ENCODE peak calls at places on chromosomes 1 and 21, in eight cellular contexts. C is adipocyte; W is adrenal gland; M is cardiac muscle cell; I is CD8-positive, alpha-beta T cell; P is neuronal stem cell; X is kidney; N is uterus. S is an unnamed sample.

GRCh38 chr1:78880223-78880622 is 126.3 kb downstream of the ADGRL4 start:
- DNase-seq in C (no peak), W (no peak), M (no peak), I (no peak), P (no peak), X (no peak), N (no peak), S (no peak)

GRCh38 chr1:178341218-178341956 is 155.4 kb downstream of the CLEC20A start:
- DNase-seq in C (peak; percentile 96), W (no peak), M (peak; percentile 91), I (no peak), P (peak; percentile 79), X (peak; percentile 82), N (peak; percentile 25), S (no peak)

GRCh38 chr1:7609311-7609994 is 161.6 kb upstream of the VAMP3 start:
- DNase-seq in C (no peak), W (no peak), M (no peak), I (no peak), P (no peak), X (peak; percentile 36), N (no peak), S (no peak)

GRCh38 chr1:204889681-204890373 is 19.2 kb downstream of the NFASC start:
- DNase-seq in C (no peak), W (no peak), M (peak; percentile 59), I (no peak), P (no peak), X (no peak), N (no peak), S (no peak)

GRCh38 chr1:41122851-41123518 is 101.5 kb upstream of the SLFNL1 start:
- DNase-seq in C (peak; percentile 70), W (no peak), M (peak; percentile 64), I (no peak), P (no peak), X (no peak), N (no peak), S (no peak)

GRCh38 chr1:115620453-115620852 is 21.3 kb upstream of the VANGL1 start:
- DNase-seq in C (no peak), W (no peak), M (no peak), I (no peak), P (no peak), X (no peak), N (no peak), S (no peak)

GRCh38 chr1:6342031-6342430 is 51.5 kb downstream of the ACOT7 start:
- DNase-seq in C (no peak), W (no peak), M (no peak), I (no peak), P (no peak), X (peak; percentile 87), N (no peak), S (no peak)

GRCh38 chr21:31460985-31461384 is 116.9 kb upstream of the TIAM1 start:
- DNase-seq in C (no peak), W (no peak), M (no peak), I (no peak), P (no peak), X (no peak), N (no peak), S (no peak)

GRCh38 chr1:182149411-182149965 is 88.0 kb upstream of the ZNF648 start:
- DNase-seq in C (peak; percentile 79), W (peak; percentile 26), M (peak; percentile 78), I (no peak), P (no peak), X (no peak), N (no peak), S (no peak)

GRCh38 chr1:230758705-230759354 is 11.6 kb downstream of the CAPN9 start:
- DNase-seq in C (peak; percentile 71), W (no peak), M (no peak), I (no peak), P (no peak), X (no peak), N (no peak), S (no peak)

GRCh38 chr1:66532214-66532613 is 1.7 kb upstream of the SGIP1 start:
- DNase-seq in C (no peak), W (no peak), M (no peak), I (no peak), P (no peak), X (no peak), N (no peak), S (no peak)

GRCh38 chr1:66535853-66536252 is 1.9 kb downstream of the SGIP1 start:
- DNase-seq in C (no peak), W (no peak), M (no peak), I (no peak), P (no peak), X (no peak), N (no peak), S (no peak)

GRCh38 chr1:66533804-66534745 is at the start of gene SGIP1:
- DNase-seq in C (peak; percentile 85), W (peak; percentile 38), M (peak; percentile 78), I (no peak), P (peak; percentile 48), X (peak; percentile 89), N (peak; percentile 68), S (no peak)

GRCh38 chr1:66535149-66535548 is 1.2 kb downstream of the SGIP1 start:
- DNase-seq in C (peak; percentile 34), W (no peak), M (no peak), I (no peak), P (no peak), X (no peak), N (no peak), S (no peak)

GRCh38 chr1:66532798-66533783 is 862 bp upstream of the SGIP1 start:
- DNase-seq in C (peak; percentile 74), W (no peak), M (peak; percentile 74), I (no peak), P (peak; percentile 38), X (peak; percentile 77), N (peak; percentile 26), S (peak; percentile 2)
- H3K4me3 ChIP-seq in C (peak overlapping the region; percentile 79), W (no peak overlapping the region), M (peak overlapping the region; percentile 46), I (peak overlapping the region; percentile 43), P (peak overlapping the region; percentile 79), X (peak overlapping the region; percentile 70), N (peak overlapping the region; percentile 38), S (no peak overlapping the region)

GRCh38 chr1:58900401-58900800 is 116.6 kb upstream of the JUN start:
- DNase-seq in C (peak; percentile 32), W (no peak), M (no peak), I (no peak), P (no peak), X (no peak), N (no peak), S (no peak)
- H3K4me1 ChIP-seq in C (peaks cover 49% of the 10 kb centered on the region), W (peaks cover 59% of the 10 kb centered on the region), M (peaks cover 40% of the 10 kb centered on the region), I (peaks cover 11% of the 10 kb centered on the region), P (no peaks in the 10 kb centered on the region), X (peaks cover 22% of the 10 kb centered on the region), N (peaks cover 18% of the 10 kb centered on the region), S (peaks cover 21% of the 10 kb centered on the region)

GRCh38 chr1:244220410-244220809 is 169.3 kb downstream of the ZBTB18 start:
- DNase-seq in C (no peak), W (no peak), M (no peak), I (no peak), P (no peak), X (no peak), N (no peak), S (no peak)

GRCh38 chr1:244226440-244226839 is 175.4 kb downstream of the ZBTB18 start:
- DNase-seq in C (no peak), W (no peak), M (no peak), I (no peak), P (no peak), X (no peak), N (no peak), S (no peak)

GRCh38 chr1:244221961-244222360 is 170.9 kb downstream of the ZBTB18 start:
- DNase-seq in C (no peak), W (no peak), M (peak; percentile 60), I (no peak), P (no peak), X (no peak), N (no peak), S (no peak)

GRCh38 chr1:244219802-244220201 is 168.7 kb downstream of the ZBTB18 start:
- DNase-seq in C (no peak), W (no peak), M (no peak), I (no peak), P (no peak), X (no peak), N (no peak), S (no peak)

DNA sequence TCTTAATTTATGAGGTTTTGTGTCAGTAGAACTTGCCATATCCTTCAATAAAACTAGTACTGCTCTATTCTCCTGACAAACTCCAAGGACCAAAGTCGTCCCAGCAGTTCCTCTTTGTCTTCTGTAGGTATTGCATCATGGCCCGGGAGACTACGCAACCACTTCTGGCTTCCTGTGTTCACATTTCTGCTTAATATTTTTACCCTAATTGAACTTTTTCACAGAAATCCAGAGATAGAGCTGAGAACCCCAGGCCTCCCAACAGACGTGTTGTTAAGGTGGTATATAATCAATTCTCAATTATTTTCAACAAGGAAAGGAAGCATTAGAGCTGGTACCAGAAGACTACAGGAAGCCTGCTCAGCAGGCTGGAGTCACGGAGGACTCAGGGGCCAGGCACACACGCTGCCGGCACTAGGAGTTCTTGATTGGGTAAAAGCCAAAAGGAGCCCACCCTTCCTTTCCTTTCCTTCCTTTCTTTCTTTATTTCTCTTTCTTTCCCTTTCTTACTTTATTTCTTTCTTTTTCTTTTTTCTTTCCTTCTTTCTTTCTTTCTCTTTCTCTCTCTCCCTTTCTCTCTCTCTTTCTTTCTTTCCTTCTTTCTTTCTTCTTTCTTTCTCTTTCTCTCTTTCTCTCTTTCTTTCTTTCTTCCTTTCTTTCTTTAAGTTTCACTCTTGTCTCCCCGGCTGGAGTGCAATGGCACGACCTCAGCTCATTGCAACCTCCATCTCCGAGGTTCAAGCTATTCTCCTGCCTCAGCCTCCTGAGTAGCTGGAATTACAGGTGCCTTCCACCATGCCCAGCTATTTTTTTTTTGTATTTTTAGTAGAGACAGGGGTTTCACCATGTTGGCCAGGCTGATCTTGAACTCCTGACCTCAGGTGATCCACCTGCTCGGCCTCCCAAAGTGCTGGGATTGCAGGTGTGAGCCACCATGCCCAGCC is 173.7 kb downstream of the ZBTB18 start:
- DNase-seq in C (peak; percentile 9), W (no peak), M (peak; percentile 76), I (no peak), P (no peak), X (no peak), N (no peak), S (no peak)
- H3K4me3 ChIP-seq in C (no peak overlapping the region), W (no peak overlapping the region), M (no peak overlapping the region), I (no peak overlapping the region), P (no peak overlapping the region), X (no peak overlapping the region), N (no peak overlapping the region), S (no peak overlapping the region)

DNA sequence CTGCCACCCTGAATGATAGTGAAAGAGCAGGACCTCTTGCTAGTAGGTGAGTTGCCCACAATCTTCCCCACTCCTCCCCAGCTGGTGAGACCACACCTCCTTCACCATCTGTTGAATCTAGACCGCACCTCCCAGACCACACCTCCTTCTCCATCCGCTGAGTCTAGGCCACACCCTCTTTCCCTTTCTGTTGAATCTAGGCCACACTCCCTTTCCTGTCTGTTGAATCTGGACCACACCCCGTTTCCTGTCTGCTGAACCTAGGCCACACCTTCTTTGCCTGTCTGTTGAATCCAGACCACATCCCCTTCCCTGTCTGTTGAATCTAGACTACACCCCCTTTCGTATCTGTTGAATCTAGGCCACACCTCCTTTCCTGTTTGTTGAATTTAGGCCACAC is 116.5 kb downstream of the DAB1 start:
- DNase-seq in C (no peak), W (no peak), M (no peak), I (peak; percentile 35), P (no peak), X (no peak), N (no peak), S (peak; percentile 83)
- H3K4me1 ChIP-seq in C (no peaks in the 10 kb centered on the region), W (no peaks in the 10 kb centered on the region), M (peaks cover 11% of the 10 kb centered on the region), I (peaks cover 7% of the 10 kb centered on the region), P (no peaks in the 10 kb centered on the region), X (no peaks in the 10 kb centered on the region), N (no peaks in the 10 kb centered on the region), S (peaks cover 33% of the 10 kb centered on the region)

S was measured in CD4-positive, alpha-beta memory T cell.